ENCODE peak calls at places on chromosomes 3 and 15, in six cellular contexts. I, F, Z, E, S and Q are unnamed samples.

GRCh38 chr3:17505856-17506255 is 236.6 kb downstream of the TBC1D5 start:
- DNase-seq in I (no peak), F (no peak), Z (no peak), E (no peak), S (no peak), Q (no peak)

GRCh38 chr3:112640333-112640863 is 545 bp downstream of the CCDC80 start:
- DNase-seq in I (no peak), F (no peak), Z (no peak), E (peak; percentile 80), S (no peak), Q (peak; percentile 38)

GRCh38 chr3:49295489-49296058 is 18.5 kb upstream of the C3orf62 start:
- DNase-seq in I (no peak), F (no peak), Z (no peak), E (no peak), S (no peak), Q (peak; percentile 6)

GRCh38 chr3:147572970-147573340 is 163.8 kb downstream of the ZIC1 start:
- DNase-seq in I (no peak), F (no peak), Z (no peak), E (no peak), S (no peak), Q (no peak)

GRCh38 chr3:36380171-36381031 is at the start of gene STAC:
- DNase-seq in I (no peak), F (peak; percentile 36), Z (peak; percentile 56), E (no peak), S (peak; percentile 85), Q (peak; percentile 64)

GRCh38 chr3:188262913-188263683 is 109.1 kb downstream of the LPP start:
- DNase-seq in I (peak; percentile 95), F (no peak), Z (peak; percentile 44), E (peak; percentile 75), S (peak; percentile 79), Q (no peak)

GRCh38 chr3:117628896-117629295 is 919.3 kb downstream of the TUSC7 start:
- DNase-seq in I (no peak), F (no peak), Z (no peak), E (peak; percentile 46), S (no peak), Q (no peak)

GRCh38 chr15:35206060-35206675 is 121.1 kb upstream of the NANOGP8 start:
- DNase-seq in I (peak; percentile 4), F (no peak), Z (no peak), E (no peak), S (no peak), Q (peak; percentile 48)

GRCh38 chr3:83033123-83033522 is 1271.7 kb upstream of the GBE1 start:
- DNase-seq in I (no peak), F (no peak), Z (no peak), E (no peak), S (no peak), Q (no peak)

GRCh38 chr3:123344175-123344908 is 104.5 kb downstream of the ADCY5 start:
- DNase-seq in I (no peak), F (no peak), Z (peak; percentile 60), E (no peak), S (peak; percentile 16), Q (peak; percentile 71)

GRCh38 chr15:78368671-78369070 is 28.5 kb downstream of the CRABP1 start:
- DNase-seq in I (no peak), F (no peak), Z (no peak), E (no peak), S (no peak), Q (no peak)

GRCh38 chr15:84658080-84658787 is at the start of gene NMB:
- DNase-seq in I (no peak), F (peak; percentile 75), Z (peak; percentile 85), E (no peak), S (peak; percentile 93), Q (peak; percentile 94)

GRCh38 chr3:146589899-146590508 is 15.1 kb downstream of the PLSCR5 start:
- DNase-seq in I (peak; percentile 20), F (peak; percentile 69), Z (peak; percentile 22), E (no peak), S (no peak), Q (peak; percentile 35)

GRCh38 chr15:83436513-83437158 is 10.5 kb upstream of the SH3GL3 start:
- DNase-seq in I (no peak), F (no peak), Z (no peak), E (peak; percentile 44), S (no peak), Q (peak; percentile 44)

GRCh38 chr15:74399511-74400312 is 32.3 kb upstream of the CYP11A1 start:
- DNase-seq in I (no peak), F (no peak), Z (no peak), E (no peak), S (no peak), Q (no peak)

GRCh38 chr3:143078883-143079282 is 40.7 kb upstream of the CHST2 start:
- DNase-seq in I (no peak), F (no peak), Z (no peak), E (peak; percentile 46), S (no peak), Q (no peak)

DNA sequence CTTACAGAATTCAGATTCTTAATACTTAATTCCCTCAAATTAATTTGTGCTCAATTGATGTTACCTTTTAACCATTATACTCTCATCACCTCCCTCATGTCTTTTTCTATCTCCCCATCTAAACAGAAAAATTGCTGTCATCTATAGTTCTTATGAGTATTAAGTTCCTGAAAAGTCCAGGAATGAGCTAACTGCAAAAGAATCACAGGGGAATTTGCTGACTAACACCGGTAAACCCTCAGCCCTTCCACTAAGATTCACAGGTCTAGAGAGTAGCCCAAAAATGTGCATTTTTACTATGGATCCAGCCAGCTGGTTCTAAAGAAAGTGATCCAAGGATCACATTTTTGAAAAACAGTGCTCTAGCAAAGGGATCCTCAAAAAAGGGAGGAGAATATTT is 67.0 kb downstream of the SETD2 start:
- DNase-seq in I (no peak), F (no peak), Z (no peak), E (peak; percentile 39), S (no peak), Q (peak; percentile 57)
- H3K27ac ChIP-seq in I (no peak overlapping the region), F (no peak overlapping the region), Z (no peak overlapping the region), E (peak overlapping the region; percentile 44), S (no peak overlapping the region), Q (no peak overlapping the region)

GRCh38 chr3:194099215-194099614 is 36.7 kb upstream of the HES1 start:
- DNase-seq in I (no peak), F (no peak), Z (no peak), E (no peak), S (no peak), Q (no peak)

GRCh38 chr3:194098872-194099183 is 37.1 kb upstream of the HES1 start:
- DNase-seq in I (no peak), F (no peak), Z (no peak), E (no peak), S (no peak), Q (no peak)

GRCh38 chr3:194095902-194096301 is 40.0 kb upstream of the HES1 start:
- DNase-seq in I (no peak), F (no peak), Z (no peak), E (no peak), S (no peak), Q (no peak)

GRCh38 chr3:194097141-194097880 is 38.6 kb upstream of the HES1 start:
- DNase-seq in I (no peak), F (no peak), Z (no peak), E (no peak), S (no peak), Q (peak; percentile 45)

DNA sequence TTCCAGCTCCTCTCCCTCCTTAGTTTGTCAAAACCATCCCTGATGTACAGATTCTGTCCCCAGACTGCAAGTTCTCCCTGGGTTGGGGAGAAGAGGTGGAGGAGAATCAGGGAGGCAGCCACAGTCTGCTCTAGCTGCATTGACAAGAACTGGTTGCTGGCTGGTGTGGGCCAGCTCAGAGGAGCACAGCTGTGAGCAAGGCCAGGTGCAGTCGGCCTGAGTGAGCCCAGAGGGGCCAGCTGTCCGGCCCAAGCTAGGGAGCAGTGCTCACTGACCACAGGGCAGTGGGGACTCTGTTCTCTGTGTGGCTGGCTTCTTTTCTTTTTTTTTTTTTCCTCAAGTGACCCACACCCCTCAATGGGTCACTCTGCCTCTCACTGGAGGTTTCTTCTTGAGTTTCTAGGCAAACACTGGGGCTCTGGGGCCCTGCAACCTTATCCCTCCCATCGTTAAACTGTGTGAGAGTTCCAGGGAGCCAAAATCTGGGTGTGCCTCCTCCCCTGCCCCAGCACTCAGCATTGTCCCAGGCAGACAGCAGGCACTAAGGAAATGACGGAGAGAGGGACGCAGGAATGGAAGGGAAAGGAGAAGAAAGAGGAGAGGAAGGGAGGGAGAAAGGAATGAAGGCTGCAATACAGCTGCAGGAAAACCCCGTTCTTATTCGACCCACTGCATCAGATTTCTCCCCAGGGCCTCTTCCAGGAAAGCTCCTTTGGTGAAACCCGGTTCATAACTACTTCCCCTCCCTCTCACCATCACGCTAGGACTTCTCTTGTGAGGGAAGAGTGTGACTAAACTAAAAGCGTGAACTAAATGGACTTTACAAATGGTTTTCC is 37.7 kb upstream of the HES1 start:
- DNase-seq in I (no peak), F (no peak), Z (no peak), E (no peak), S (no peak), Q (no peak)
- H3K27ac ChIP-seq in I (peak overlapping the region; percentile 31), F (no peak overlapping the region), Z (no peak overlapping the region), E (no peak overlapping the region), S (no peak overlapping the region), Q (no peak overlapping the region)

GRCh38 chr3:24303057-24303754 is 191.4 kb downstream of the THRB start:
- DNase-seq in I (no peak), F (no peak), Z (no peak), E (no peak), S (no peak), Q (peak; percentile 23)

GRCh38 chr3:24302382-24302781 is 192.3 kb downstream of the THRB start:
- DNase-seq in I (no peak), F (no peak), Z (no peak), E (no peak), S (no peak), Q (no peak)

GRCh38 chr3:24300949-24301348 is 193.7 kb downstream of the THRB start:
- DNase-seq in I (no peak), F (no peak), Z (no peak), E (no peak), S (no peak), Q (no peak)

GRCh38 chr3:24306518-24306917 is 188.1 kb downstream of the THRB start:
- DNase-seq in I (no peak), F (no peak), Z (no peak), E (no peak), S (no peak), Q (no peak)

DNA sequence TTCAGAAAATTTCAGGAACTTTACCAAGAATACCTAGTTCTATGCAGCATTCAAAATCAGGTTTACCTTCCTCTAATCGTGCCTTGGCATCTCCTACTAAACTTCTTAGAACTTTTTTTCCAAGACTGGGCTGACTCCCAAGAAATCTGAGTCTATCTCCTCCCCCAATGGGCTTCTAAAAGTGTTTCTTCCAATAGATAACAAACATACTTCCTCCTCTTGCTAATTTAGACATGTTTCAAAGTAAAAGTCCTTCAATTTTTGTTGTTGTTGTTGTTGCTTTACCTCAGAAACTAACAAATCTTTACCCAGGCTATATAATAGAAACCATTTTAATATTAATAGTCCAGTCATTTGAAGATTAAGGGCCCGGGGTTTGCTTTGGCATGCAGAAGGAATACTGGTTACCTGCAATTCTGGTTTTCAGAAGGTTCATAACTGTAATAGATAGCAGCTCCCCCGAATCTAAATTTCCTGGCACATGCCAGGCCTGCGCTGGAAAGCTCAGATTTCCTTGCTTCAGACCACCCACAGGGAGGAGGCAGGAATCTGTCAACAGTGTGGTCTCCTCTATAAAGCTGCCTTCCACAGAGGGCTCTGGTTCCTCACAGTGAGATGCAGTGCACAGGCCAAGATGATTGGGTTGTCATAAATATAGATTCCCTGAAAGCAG is 188.7 kb downstream of the THRB start:
- DNase-seq in I (no peak), F (no peak), Z (no peak), E (no peak), S (no peak), Q (peak; percentile 58)
- H3K27ac ChIP-seq in I (no peak overlapping the region), F (no peak overlapping the region), Z (no peak overlapping the region), E (no peak overlapping the region), S (peak overlapping the region; percentile 88), Q (no peak overlapping the region)

GRCh38 chr15:37574985-37575384 is 359.5 kb upstream of the TMCO5A start:
- DNase-seq in I (no peak), F (no peak), Z (no peak), E (no peak), S (no peak), Q (peak; percentile 5)
- H3K27ac ChIP-seq in I (no peak overlapping the region), F (no peak overlapping the region), Z (no peak overlapping the region), E (no peak overlapping the region), S (no peak overlapping the region), Q (no peak overlapping the region)